ENCODE peak calls at places on chromosomes 6 and 20, in ten cellular contexts. E is heart right ventricle, P is HCT116, H is neural progenitor cell, S is esophagus squamous epithelium, V is lung, O is lower lobe of right lung, F is IMR-90, G is PC-9, Y is psoas muscle. C is an unnamed sample. For H3K27me3 and H3K4me1, the result is how much of the 10 kb centered on the place peaks cover.

GRCh38 chr20:19615629-19616028 is 142.4 kb upstream of the RIN2 start:
- DNase-seq in E (no peak), P (no peak), H (no peak), S (no peak), V (no peak), O (no peak), F (no peak), G (no peak), Y (no peak), C (no peak)

GRCh38 chr6:147547369-147547902 is 38.9 kb downstream of the SAMD5 start:
- DNase-seq in E (no peak), P (no peak), H (no peak), S (no peak), V (no peak), O (no peak), F (no peak), G (no peak), Y (no peak), C (no peak)

GRCh38 chr6:38445321-38445720 is 194.4 kb downstream of the BTBD9 start:
- DNase-seq in E (no peak), P (no peak), H (no peak), S (no peak), V (no peak), O (no peak), F (peak), G (no peak), Y (no peak), C (no peak)

GRCh38 chr20:53884859-53885654 is 185.3 kb downstream of the BCAS1 start:
- DNase-seq in E (no peak), P (no peak), H (no peak), S (no peak), V (no peak), O (no peak), F (no peak), G (peak), Y (no peak), C (no peak)

GRCh38 chr6:23532227-23532626 is 593.8 kb upstream of the NRSN1 start:
- DNase-seq in E (no peak), P (no peak), H (no peak), S (no peak), V (no peak), O (no peak), F (no peak), G (no peak), Y (no peak), C (peak)

GRCh38 chr6:163897669-163898068 is 483.2 kb downstream of the QKI start:
- DNase-seq in E (no peak), P (no peak), H (no peak), S (no peak), V (no peak), O (no peak), F (no peak), G (no peak), Y (no peak), C (no peak)

GRCh38 chr6:75932067-75932466 is 140.4 kb downstream of the IMPG1 start:
- DNase-seq in E (no peak), P (peak), H (peak), S (no peak), V (no peak), O (no peak), F (peak), G (no peak), Y (no peak), C (no peak)

GRCh38 chr20:32140603-32141002 is 31.1 kb downstream of the TM9SF4 start:
- DNase-seq in E (no peak), P (no peak), H (no peak), S (no peak), V (no peak), O (no peak), F (no peak), G (no peak), Y (no peak), C (no peak)

GRCh38 chr20:23334111-23334510 is 16.5 kb upstream of the NXT1 start:
- DNase-seq in E (no peak), P (no peak), H (no peak), S (no peak), V (no peak), O (no peak), F (no peak), G (no peak), Y (no peak), C (no peak)

GRCh38 chr6:38248500-38249234 is 391.1 kb downstream of the BTBD9 start:
- DNase-seq in E (no peak), P (no peak), H (no peak), S (no peak), V (no peak), O (no peak), F (peak), G (peak), Y (no peak), C (peak)

GRCh38 chr6:47188588-47189021 is 121.1 kb downstream of the TNFRSF21 start:
- DNase-seq in E (no peak), P (peak), H (no peak), S (no peak), V (peak), O (no peak), F (peak), G (peak), Y (no peak), C (peak)

GRCh38 chr20:17443326-17443858 is 87.8 kb downstream of the BFSP1 start:
- DNase-seq in E (no peak), P (no peak), H (no peak), S (no peak), V (no peak), O (no peak), F (no peak), G (no peak), Y (no peak), C (no peak)

GRCh38 chr6:116522896-116523295 is 11.5 kb downstream of the CALHM5 start:
- DNase-seq in E (no peak), P (no peak), H (no peak), S (no peak), V (no peak), O (no peak), F (no peak), G (no peak), Y (no peak), C (no peak)

GRCh38 chr6:158605266-158605878 is 39.2 kb downstream of the DYNLT1 start:
- DNase-seq in E (peak), P (peak), H (peak), S (no peak), V (peak), O (peak), F (peak), G (no peak), Y (no peak), C (peak)

GRCh38 chr6:155186052-155186658 is 77.7 kb upstream of the CLDN20 start:
- DNase-seq in E (no peak), P (no peak), H (no peak), S (no peak), V (no peak), O (no peak), F (peak), G (no peak), Y (no peak), C (peak)

GRCh38 chr6:85417336-85417735 is 32.5 kb upstream of the NT5E start:
- DNase-seq in E (no peak), P (no peak), H (no peak), S (no peak), V (no peak), O (no peak), F (peak), G (no peak), Y (no peak), C (no peak)

GRCh38 chr20:2332711-2333110 is 36.9 kb downstream of the TGM3 start:
- DNase-seq in E (no peak), P (no peak), H (no peak), S (no peak), V (no peak), O (no peak), F (no peak), G (no peak), Y (no peak), C (no peak)

GRCh38 chr6:52610745-52611355 is 34.0 kb upstream of the TRAM2 start:
- DNase-seq in E (no peak), P (peak), H (no peak), S (no peak), V (no peak), O (no peak), F (peak), G (no peak), Y (no peak), C (peak)

GRCh38 chr20:20741067-20742045 is 28.9 kb upstream of the RALGAPA2 start:
- DNase-seq in E (no peak), P (no peak), H (no peak), S (no peak), V (peak), O (no peak), F (no peak), G (no peak), Y (no peak), C (no peak)

GRCh38 chr6:141169419-141169818 is 963.3 kb upstream of the GJE1 start:
- DNase-seq in E (no peak), P (no peak), H (peak), S (no peak), V (no peak), O (no peak), F (peak), G (no peak), Y (no peak), C (no peak)

GRCh38 chr6:155270566-155271091 is 6.8 kb downstream of the CLDN20 start:
- DNase-seq in E (no peak), P (no peak), H (peak), S (no peak), V (no peak), O (no peak), F (no peak), G (no peak), Y (no peak), C (no peak)

GRCh38 chr20:9617940-9618339 is 103.5 kb downstream of the LAMP5 start:
- DNase-seq in E (no peak), P (peak), H (peak), S (no peak), V (peak), O (no peak), F (peak), G (peak), Y (no peak), C (peak)

GRCh38 chr20:58815448-58815847 is 35.3 kb downstream of the GNAS-AS1 start:
- DNase-seq in E (no peak), P (no peak), H (no peak), S (no peak), V (no peak), O (no peak), F (no peak), G (no peak), Y (no peak), C (no peak)
- H3K27me3 ChIP-seq in E (under half), P (under half), H (under half), S (under half), V (under half), O (under half), F (under half), G (half or more), Y (under half), C (under half)

GRCh38 chr20:6689339-6689973 is 78.0 kb upstream of the BMP2 start:
- DNase-seq in E (no peak), P (no peak), H (no peak), S (no peak), V (no peak), O (no peak), F (no peak), G (no peak), Y (no peak), C (no peak)

GRCh38 chr20:6696001-6696400 is 71.5 kb upstream of the BMP2 start:
- DNase-seq in E (no peak), P (no peak), H (no peak), S (no peak), V (no peak), O (no peak), F (no peak), G (no peak), Y (no peak), C (no peak)

GRCh38 chr20:6693178-6693807 is 74.2 kb upstream of the BMP2 start:
- DNase-seq in E (no peak), P (no peak), H (no peak), S (no peak), V (no peak), O (no peak), F (no peak), G (no peak), Y (no peak), C (peak)

GRCh38 chr20:6691541-6691940 is 75.9 kb upstream of the BMP2 start:
- DNase-seq in E (no peak), P (no peak), H (no peak), S (no peak), V (no peak), O (no peak), F (no peak), G (no peak), Y (no peak), C (no peak)

GRCh38 chr20:6692566-6693168 is 74.8 kb upstream of the BMP2 start:
- DNase-seq in E (no peak), P (no peak), H (peak), S (no peak), V (no peak), O (no peak), F (no peak), G (no peak), Y (peak), C (no peak)
- TF ChIP-seq CTCF in E (no peak), P (no peak), H (no peak), S (no peak), V (no peak), O (no peak), F (no peak), G (no peak), Y (no peak), C (no peak)

DNA sequence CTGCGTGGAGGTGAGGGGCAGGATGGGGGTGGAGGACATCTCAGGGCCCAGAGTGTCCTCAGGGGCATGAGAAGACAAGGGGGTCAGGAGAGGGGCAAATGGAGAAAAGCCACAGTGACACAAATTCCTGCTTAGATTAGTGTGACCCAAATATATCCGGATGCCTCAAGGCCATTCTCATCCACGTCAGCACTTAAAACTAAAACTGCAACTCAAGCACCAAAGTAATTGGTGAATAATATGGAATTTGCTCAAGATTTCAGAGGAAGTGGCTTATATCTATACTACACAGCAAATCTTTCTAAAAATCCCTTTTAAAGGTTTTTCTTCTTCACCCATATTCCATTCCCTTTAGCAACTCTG is 15.1 kb downstream of the DEF6 start:
- DNase-seq in E (no peak), P (no peak), H (no peak), S (no peak), V (no peak), O (no peak), F (no peak), G (no peak), Y (no peak), C (no peak)
- H3K4me1 ChIP-seq in E (under half), P (under half), H (under half), S (under half), V (under half), O (under half), F (under half), G (under half), Y (under half), C (under half)

GRCh38 chr20:63455568-63455859 is 16.9 kb downstream of the KCNQ2 start:
- DNase-seq in E (no peak), P (no peak), H (no peak), S (no peak), V (no peak), O (no peak), F (no peak), G (no peak), Y (no peak), C (no peak)
- H3K27me3 ChIP-seq in E (half or more), P (under half), H (under half), S (half or more), V (under half), O (half or more), F (under half), G (half or more), Y (under half), C (under half)

GRCh38 chr6:25746968-25747367 is 7.6 kb upstream of the SLC17A4 start:
- DNase-seq in E (no peak), P (no peak), H (no peak), S (no peak), V (no peak), O (no peak), F (no peak), G (no peak), Y (no peak), C (no peak)
- TF ChIP-seq CTCF in E (no peak), P (no peak), H (peak), S (no peak), V (no peak), O (no peak), F (no peak), G (no peak), Y (no peak), C (peak)

DNA sequence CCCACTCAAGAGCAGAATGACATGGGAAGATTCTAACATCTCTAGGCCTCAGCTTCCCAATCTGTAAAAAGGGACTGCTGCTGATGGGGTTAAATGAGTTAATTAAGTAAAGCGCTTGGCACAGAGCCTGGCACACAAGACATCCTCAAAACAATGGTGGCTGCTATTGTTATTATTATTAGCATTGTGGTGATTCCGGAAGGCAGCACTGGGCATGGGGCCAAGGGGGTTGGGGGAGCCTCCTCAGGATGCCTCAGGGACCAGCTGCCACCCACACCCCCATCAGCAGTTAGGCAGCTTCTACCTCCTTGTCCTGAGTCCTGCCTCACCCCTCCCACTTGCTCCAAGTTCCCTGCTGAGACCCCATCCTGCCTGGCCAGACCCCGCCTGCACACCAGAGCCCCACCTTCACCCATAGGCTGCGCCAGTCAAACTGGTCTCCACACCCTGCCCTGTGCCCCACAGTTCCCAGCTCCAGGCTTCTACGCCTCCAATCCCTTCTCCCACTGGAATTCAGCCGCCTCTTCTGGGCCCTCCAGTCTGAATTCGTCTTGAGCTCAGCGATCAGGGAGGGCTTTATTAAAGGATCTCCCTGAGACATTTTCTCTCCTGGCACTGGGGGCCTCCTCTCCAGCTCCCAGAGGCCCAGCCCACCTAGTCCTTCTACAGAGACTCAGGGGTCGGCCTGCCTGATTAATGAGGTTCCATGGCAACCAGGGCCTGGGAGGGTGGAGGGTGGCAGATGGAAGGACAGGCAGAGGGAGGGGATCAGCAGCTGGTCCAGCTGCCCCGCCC is 1.5 kb downstream of the E2F1 start:
- DNase-seq in E (no peak), P (no peak), H (peak), S (no peak), V (no peak), O (no peak), F (no peak), G (peak), Y (no peak), C (no peak)
- H3K4me1 ChIP-seq in E (under half), P (under half), H (under half), S (under half), V (under half), O (under half), F (under half), G (under half), Y (under half), C (under half)

GRCh38 chr6:50718566-50718965 is 5.2 kb downstream of the TFAP2D start:
- DNase-seq in E (no peak), P (no peak), H (no peak), S (no peak), V (no peak), O (no peak), F (no peak), G (no peak), Y (no peak), C (no peak)

GRCh38 chr6:50720623-50721022 is 7.3 kb downstream of the TFAP2D start:
- DNase-seq in E (no peak), P (no peak), H (peak), S (no peak), V (no peak), O (no peak), F (no peak), G (no peak), Y (no peak), C (peak)

GRCh38 chr6:50716887-50717509 is 3.7 kb downstream of the TFAP2D start:
- DNase-seq in E (no peak), P (no peak), H (peak), S (no peak), V (no peak), O (no peak), F (no peak), G (no peak), Y (no peak), C (no peak)

GRCh38 chr6:50714487-50715379 is 1.4 kb downstream of the TFAP2D start:
- DNase-seq in E (no peak), P (no peak), H (peak), S (no peak), V (no peak), O (no peak), F (no peak), G (no peak), Y (no peak), C (no peak)

DNA sequence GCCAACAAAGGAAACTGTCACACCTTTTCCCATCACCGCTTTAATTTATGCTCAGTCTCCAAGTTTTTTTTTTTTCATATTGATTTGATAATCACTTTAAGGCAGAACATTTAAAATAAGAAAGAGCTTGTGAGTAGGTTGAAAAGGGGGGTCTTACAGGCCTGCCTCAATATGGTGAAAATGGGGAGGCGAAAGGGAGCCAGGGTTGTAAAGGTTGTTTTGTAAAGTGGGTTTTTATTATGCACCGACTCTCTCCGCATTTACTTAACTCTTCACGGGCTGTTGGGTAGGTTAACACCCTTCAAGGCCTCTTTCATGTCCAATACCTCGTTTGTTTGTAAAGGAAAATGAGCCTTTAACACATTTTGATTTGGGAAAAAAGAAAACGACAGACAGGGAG is 4.7 kb downstream of the TFAP2D start:
- DNase-seq in E (no peak), P (no peak), H (no peak), S (no peak), V (no peak), O (no peak), F (no peak), G (no peak), Y (no peak), C (no peak)
- H3K27me3 ChIP-seq in E (half or more), P (under half), H (half or more), S (half or more), V (under half), O (half or more), F (under half), G (under half), Y (under half), C (half or more)

GRCh38 chr6:57216235-57217101 is 5.6 kb downstream of the RAB23 start:
- DNase-seq in E (no peak), P (no peak), H (no peak), S (no peak), V (no peak), O (no peak), F (peak), G (no peak), Y (no peak), C (no peak)
- TF ChIP-seq CTCF in E (peak), P (no peak), H (no peak), S (peak), V (no peak), O (no peak), F (no peak), G (peak), Y (no peak), C (peak)